ENCODE peak calls at places on chromosome 21, in five cellular contexts. D, C, Q, I and Y are unnamed samples.
A peak's percentile ranks its signal among the peaks of the same experiment; 100 is the strongest.

GRCh38 chr21:16117851-16118592 is 388.2 kb downstream of the USP25 start:
- DNase-seq in D (no peak), C (no peak), Q (no peak), I (no peak), Y (no peak)

GRCh38 chr21:36705679-36706481 is 7.0 kb downstream of the SIM2 start:
- DNase-seq in D (no peak), C (no peak), Q (no peak), I (no peak), Y (no peak)

GRCh38 chr21:17451364-17451869 is 61.4 kb upstream of the CXADR start:
- DNase-seq in D (no peak), C (no peak), Q (no peak), I (no peak), Y (no peak)

GRCh38 chr21:17729455-17729854 is 89.7 kb downstream of the C21orf91 start:
- DNase-seq in D (no peak), C (no peak), Q (no peak), I (no peak), Y (no peak)

GRCh38 chr21:46634966-46635323 is 529 bp upstream of the PRMT2 start:
- DNase-seq in D (peak; percentile 40), C (no peak), Q (no peak), I (peak; percentile 77), Y (peak; percentile 81)

GRCh38 chr21:14581902-14582457 is 35.9 kb upstream of the SAMSN1 start:
- DNase-seq in D (no peak), C (no peak), Q (no peak), I (no peak), Y (peak; percentile 53)

GRCh38 chr21:15631342-15631741 is 98.4 kb upstream of the USP25 start:
- DNase-seq in D (no peak), C (no peak), Q (no peak), I (no peak), Y (no peak)

GRCh38 chr21:23695449-23695848 is 1911.8 kb downstream of the MRPL39 start:
- DNase-seq in D (no peak), C (no peak), Q (no peak), I (no peak), Y (no peak)

GRCh38 chr21:35257413-35257812 is 208.3 kb upstream of the RUNX1 start:
- DNase-seq in D (peak; percentile 72), C (peak; percentile 45), Q (peak; percentile 27), I (peak; percentile 26), Y (no peak)

DNA sequence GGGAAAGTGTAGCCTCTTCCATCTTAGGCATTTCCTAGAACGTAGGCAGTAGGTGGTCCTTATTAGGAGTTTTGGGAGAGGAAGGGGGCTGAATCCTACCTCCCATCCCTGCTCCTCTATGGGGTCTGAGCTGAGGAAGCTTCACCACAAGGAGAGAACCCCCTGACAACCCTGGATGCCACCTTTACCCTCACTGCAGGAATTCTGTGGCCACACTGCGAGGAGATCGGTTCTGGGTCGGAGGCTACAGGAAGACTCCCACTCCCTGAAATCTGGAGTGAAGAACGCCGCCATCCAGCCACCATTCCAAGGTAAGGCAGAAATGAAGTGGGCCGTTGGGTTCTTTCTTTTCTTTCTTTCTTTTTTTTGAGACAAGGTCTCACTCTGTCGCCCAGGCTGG is 1.5 kb downstream of the MX1 start:
- DNase-seq in D (no peak), C (no peak), Q (no peak), I (peak; percentile 2), Y (no peak)
- TF ChIP-seq POLR2A in D (no peak), C (no peak), Q (no peak), I (no peak), Y (no peak)

GRCh38 chr21:26842976-26843911 is 2.0 kb downstream of the ADAMTS1 start:
- DNase-seq in D (peak; percentile 87), C (peak; percentile 95), Q (peak; percentile 94), I (peak; percentile 92), Y (no peak)
- TF ChIP-seq POLR2A in D (no peak), C (peak; percentile 52), Q (peak; percentile 26), I (no peak), Y (no peak)

DNA sequence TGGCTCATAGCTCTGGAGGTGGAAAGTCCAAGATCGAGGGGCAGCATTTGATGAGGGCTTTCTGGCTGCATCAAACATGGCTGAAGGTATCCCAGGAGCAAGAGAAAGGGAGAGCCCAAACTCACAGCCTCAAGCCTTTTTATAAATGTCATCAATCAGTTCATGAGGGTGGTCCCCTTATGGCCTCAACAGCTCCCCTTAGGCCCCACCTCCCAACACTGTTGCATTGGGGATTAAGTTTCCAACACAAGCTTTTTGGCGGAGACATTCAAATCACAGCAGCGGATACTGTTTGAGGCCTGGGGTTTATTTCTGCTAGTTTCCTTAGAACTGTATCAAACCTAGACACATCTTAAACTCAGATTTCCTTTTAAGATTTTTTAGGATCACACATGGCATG is 20.4 kb downstream of the SH3BGR start:
- DNase-seq in D (no peak), C (no peak), Q (no peak), I (no peak), Y (no peak)
- TF ChIP-seq POLR2A in D (no peak), C (no peak), Q (no peak), I (no peak), Y (no peak)

GRCh38 chr21:43809853-43810504 is 20.6 kb downstream of the RRP1 start:
- DNase-seq in D (no peak), C (no peak), Q (no peak), I (no peak), Y (no peak)

GRCh38 chr21:43809346-43809799 is 20.0 kb downstream of the RRP1 start:
- DNase-seq in D (no peak), C (no peak), Q (no peak), I (no peak), Y (no peak)

GRCh38 chr21:43810505-43811261 is 21.3 kb downstream of the RRP1 start:
- DNase-seq in D (peak; percentile 94), C (peak; percentile 73), Q (peak; percentile 84), I (peak; percentile 84), Y (peak; percentile 86)

GRCh38 chr21:43808367-43808766 is 19.0 kb downstream of the RRP1 start:
- DNase-seq in D (no peak), C (no peak), Q (no peak), I (no peak), Y (no peak)

GRCh38 chr21:43808832-43809251 is 19.5 kb downstream of the RRP1 start:
- DNase-seq in D (no peak), C (no peak), Q (no peak), I (no peak), Y (no peak)
- TF ChIP-seq POLR2A in D (no peak), C (no peak), Q (no peak), I (no peak), Y (no peak)

DNA sequence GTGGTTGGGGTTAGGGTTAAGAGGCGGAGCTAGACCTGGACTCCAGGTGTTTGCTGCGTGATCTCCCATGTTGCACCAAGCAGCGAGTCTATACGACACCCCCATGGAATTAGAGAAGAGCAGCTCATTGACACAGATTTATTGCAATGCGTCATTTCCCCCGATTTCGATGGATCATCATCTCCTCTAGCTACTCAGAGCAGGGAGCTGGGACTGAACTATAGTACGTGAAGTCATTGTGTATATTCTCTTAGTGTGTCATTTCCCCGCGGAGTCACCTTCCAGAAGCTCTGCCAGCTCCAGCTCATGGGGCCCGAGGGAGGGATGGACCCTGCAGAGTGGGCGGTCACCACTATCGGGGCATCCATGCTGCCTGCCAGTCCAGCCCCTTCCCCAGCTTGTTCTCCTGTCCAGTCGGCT is 7.5 kb upstream of the C2CD2 start:
- DNase-seq in D (no peak), C (no peak), Q (no peak), I (no peak), Y (no peak)
- TF ChIP-seq POLR2A in D (no peak), C (no peak), Q (no peak), I (no peak), Y (no peak)

DNA sequence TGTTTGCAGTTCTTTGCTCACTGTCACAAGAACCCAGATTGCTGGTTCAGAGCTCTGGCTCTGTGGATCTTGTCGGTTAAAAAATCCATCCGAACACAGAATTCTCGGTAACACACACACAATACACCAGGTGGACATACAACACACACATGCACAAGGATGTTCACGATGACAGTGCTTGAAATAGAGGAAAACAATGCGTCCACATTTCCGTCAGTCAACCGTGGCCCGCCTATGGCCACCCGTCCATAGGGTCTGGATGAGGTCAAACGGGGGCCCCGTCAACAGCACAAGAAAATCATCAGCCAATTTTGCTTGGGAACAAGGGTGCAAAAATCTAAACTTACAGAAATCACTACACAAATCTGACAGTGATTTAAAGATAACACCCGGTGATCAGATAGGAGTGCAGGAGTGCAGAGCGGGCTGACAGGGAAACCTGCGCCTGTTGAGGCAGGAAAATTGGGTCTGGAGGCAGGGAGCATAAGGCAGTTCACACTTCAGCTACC is 50.4 kb upstream of the SLC19A1 start:
- DNase-seq in D (no peak), C (no peak), Q (no peak), I (no peak), Y (no peak)
- TF ChIP-seq POLR2A in D (no peak), C (no peak), Q (no peak), I (no peak), Y (no peak)